ENCODE peak calls at places on chromosome 22, in seven cellular contexts. R is EL; C is NCI-H1105; G is amniotic stem cell; X is stimulated activated CD8-positive, alpha-beta memory T cell treated with anti-CD3 and anti-CD28 coated beads, Interleukin-7, amount 100 ng/mL, for 24 hours; S is body of pancreas; H is T follicular helper cell. B is an unnamed sample.

GRCh38 chr22:44353063-44353440 is 40.3 kb upstream of the SHISAL1 start:
- DNase-seq in G (no peak), H (no peak), R (no peak), X (no peak), C (no peak), S (no peak), B (no peak)

GRCh38 chr22:48753752-48754517 is 1073.7 kb downstream of the BRD1 start:
- DNase-seq in C (no peak), X (no peak), S (no peak), H (no peak), G (no peak), R (no peak), B (no peak)

GRCh38 chr22:23168381-23169031 is 11.8 kb upstream of the BCR start:
- DNase-seq in G (no peak), H (no peak), S (no peak), X (no peak), C (no peak), R (no peak), B (no peak)

GRCh38 chr22:22207845-22208564 is 36.6 kb upstream of the VPREB1 start:
- DNase-seq in X (peak), C (peak), R (peak), H (peak), G (peak), S (peak), B (peak)

GRCh38 chr22:39623603-39624500 is 53.3 kb downstream of the CACNA1I start:
- DNase-seq in H (no peak), G (no peak), C (no peak), X (no peak), S (no peak), R (no peak), B (no peak)

GRCh38 chr22:30279389-30279788 is 9.9 kb downstream of the CASTOR1 start:
- DNase-seq in S (no peak), X (no peak), R (no peak), H (no peak), C (no peak), G (no peak), B (no peak)

GRCh38 chr22:48398181-48398905 is 1429.3 kb downstream of the BRD1 start:
- DNase-seq in X (no peak), C (no peak), H (no peak), G (no peak), R (no peak), S (no peak), B (no peak)

GRCh38 chr22:23233084-23233501 is 52.8 kb downstream of the BCR start:
- DNase-seq in R (peak), G (no peak), C (no peak), S (no peak), X (no peak), H (no peak), B (no peak)

GRCh38 chr22:49966716-49967332 is 6.3 kb downstream of the PIM3 start:
- DNase-seq in S (peak), X (no peak), C (no peak), H (no peak), G (no peak), R (no peak), B (no peak)

GRCh38 chr22:37830093-37830842 is 7.1 kb downstream of the GALR3 start:
- DNase-seq in C (no peak), S (no peak), R (no peak), X (no peak), H (no peak), G (no peak), B (no peak)

GRCh38 chr22:48710410-48710809 is 1117.3 kb downstream of the BRD1 start:
- DNase-seq in H (no peak), G (no peak), X (no peak), S (no peak), C (no peak), R (no peak), B (no peak)

GRCh38 chr22:45429921-45430775 is 16.7 kb downstream of the RIBC2 start:
- DNase-seq in G (no peak), C (no peak), R (no peak), S (no peak), H (no peak), X (no peak), B (no peak)

GRCh38 chr22:24304067-24304675 is 33.5 kb downstream of the SPECC1L start:
- DNase-seq in X (no peak), R (no peak), H (no peak), G (no peak), S (no peak), C (no peak), B (no peak)

GRCh38 chr22:42365942-42366660 is 66.1 kb downstream of the NFAM1 start:
- DNase-seq in X (no peak), R (no peak), G (no peak), S (no peak), C (no peak), H (no peak), B (peak)

GRCh38 chr22:43435851-43436535 is 24.2 kb downstream of the MPPED1 start:
- DNase-seq in C (no peak), S (peak), G (no peak), H (no peak), R (no peak), X (no peak), B (no peak)

GRCh38 chr22:36369922-36370781 is 17.6 kb downstream of the MYH9 start:
- DNase-seq in C (no peak), S (peak), G (no peak), H (no peak), R (peak), X (no peak), B (peak)

GRCh38 chr22:25477358-25477757 is 87.1 kb upstream of the GRK3 start:
- DNase-seq in R (no peak), C (no peak), S (no peak), X (no peak), H (no peak), G (no peak), B (no peak)

GRCh38 chr22:46171940-46172339 is 21.6 kb downstream of the PPARA start:
- DNase-seq in X (no peak), H (no peak), R (peak), G (peak), C (no peak), S (no peak), B (no peak)

GRCh38 chr22:19045094-19045493 is 77.1 kb downstream of the DGCR2 start:
- DNase-seq in X (no peak), H (no peak), S (no peak), R (no peak), G (no peak), C (no peak), B (no peak)

GRCh38 chr22:25935266-25936058 is 193.5 kb downstream of the MYO18B start:
- DNase-seq in C (no peak), G (no peak), R (no peak), X (no peak), S (no peak), H (no peak), B (no peak)

GRCh38 chr22:31083923-31084810 is 3.0 kb downstream of the SMTN start:
- DNase-seq in C (no peak), R (no peak), H (no peak), G (no peak), S (no peak), X (no peak), B (no peak)

GRCh38 chr22:46517255-46517761 is 20.1 kb downstream of the CELSR1 start:
- DNase-seq in X (no peak), C (no peak), H (no peak), G (no peak), R (no peak), S (no peak), B (no peak)

GRCh38 chr22:28742562-28742962 is 723 bp downstream of the HSCB start:
- DNase-seq in G (no peak), C (no peak), R (no peak), H (no peak), S (no peak), X (no peak), B (no peak)

GRCh38 chr22:47307326-47307725 is 544.9 kb downstream of the TBC1D22A start:
- DNase-seq in X (no peak), S (no peak), H (no peak), R (peak), C (no peak), G (no peak), B (no peak)

GRCh38 chr22:23501244-23501643 is 78.8 kb downstream of the IGLL1 start:
- DNase-seq in C (no peak), R (no peak), G (no peak), X (no peak), H (no peak), S (no peak), B (no peak)

GRCh38 chr22:27207907-27208306 is 550.5 kb downstream of the MIAT start:
- DNase-seq in H (no peak), R (peak), X (no peak), S (no peak), G (no peak), C (no peak), B (no peak)

GRCh38 chr22:48403521-48403921 is 1424.2 kb downstream of the BRD1 start:
- DNase-seq in X (no peak), C (no peak), S (no peak), G (no peak), H (no peak), R (no peak), B (no peak)

GRCh38 chr22:22604326-22605073 is 39.9 kb upstream of the GGTLC2 start:
- DNase-seq in X (no peak), H (no peak), G (no peak), C (no peak), R (no peak), S (no peak), B (no peak)

GRCh38 chr22:17764036-17764435 is 10.2 kb downstream of the BID start:
- DNase-seq in G (no peak), R (no peak), S (no peak), C (no peak), X (no peak), H (no peak), B (no peak)

GRCh38 chr22:42369250-42370041 is 62.8 kb downstream of the NFAM1 start:
- DNase-seq in R (peak), H (peak), X (peak), C (peak), S (peak), G (peak), B (peak)

GRCh38 chr22:50102946-50103345 is 13.1 kb downstream of the MOV10L1 start:
- DNase-seq in S (no peak), G (no peak), C (no peak), X (no peak), H (no peak), R (no peak), B (peak)

GRCh38 chr22:39474351-39474991 is 17.7 kb downstream of the MGAT3 start:
- DNase-seq in H (no peak), R (peak), C (no peak), G (no peak), X (no peak), S (peak), B (no peak)

GRCh38 chr22:44776535-44777363 is 24.4 kb downstream of the ARHGAP8 start:
- DNase-seq in G (no peak), R (no peak), S (no peak), C (no peak), X (no peak), H (no peak), B (no peak)

B was measured in NCI-H1417.